ENCODE peak calls at places on chromosomes 11 and 22, in four cellular contexts. One of them, this sample, is unnamed. For H3K27me3, the result is how much of the 10 kb centered on the place peaks cover.

GRCh38 chr22:46465793-46466192 is 71.6 kb downstream of the CELSR1 start:
- DNase-seq in mammary epithelial cell: no peak
- DNase-seq in neural progenitor cell: no peak
- DNase-seq in K562: no peak
- DNase-seq in this sample: no peak

GRCh38 chr22:23789121-23789520 is 2.4 kb downstream of the SMARCB1 start:
- DNase-seq in mammary epithelial cell: no peak
- DNase-seq in neural progenitor cell: peak
- DNase-seq in K562: no peak
- DNase-seq in this sample: no peak

GRCh38 chr11:72058416-72059034 is 21.8 kb downstream of the NUMA1 start:
- DNase-seq in mammary epithelial cell: peak
- DNase-seq in neural progenitor cell: no peak
- DNase-seq in K562: no peak
- DNase-seq in this sample: no peak

GRCh38 chr22:39144101-39144815 is 8.2 kb downstream of the CBX7 start:
- DNase-seq in mammary epithelial cell: peak
- DNase-seq in neural progenitor cell: peak
- DNase-seq in K562: no peak
- DNase-seq in this sample: peak

GRCh38 chr11:105297463-105297862 is 157.9 kb upstream of the CARD18 start:
- DNase-seq in mammary epithelial cell: peak
- DNase-seq in neural progenitor cell: no peak
- DNase-seq in K562: no peak
- DNase-seq in this sample: no peak

GRCh38 chr11:59011672-59012071 is 72.4 kb downstream of the GLYATL1 start:
- DNase-seq in mammary epithelial cell: no peak
- DNase-seq in neural progenitor cell: peak
- DNase-seq in K562: no peak
- DNase-seq in this sample: no peak

GRCh38 chr22:38850399-38850798 is 6.6 kb upstream of the NPTXR start:
- DNase-seq in mammary epithelial cell: no peak
- DNase-seq in neural progenitor cell: no peak
- DNase-seq in K562: no peak
- DNase-seq in this sample: no peak

GRCh38 chr11:79173615-79174014 is 267.2 kb downstream of the TENM4 start:
- DNase-seq in mammary epithelial cell: no peak
- DNase-seq in neural progenitor cell: no peak
- DNase-seq in K562: no peak
- DNase-seq in this sample: no peak

GRCh38 chr22:44546686-44547310 is 48.8 kb upstream of the RTL6 start:
- DNase-seq in mammary epithelial cell: no peak
- DNase-seq in neural progenitor cell: no peak
- DNase-seq in K562: no peak
- DNase-seq in this sample: no peak

GRCh38 chr11:111225871-111226270 is 19.7 kb upstream of the POU2AF2 start:
- DNase-seq in mammary epithelial cell: no peak
- DNase-seq in neural progenitor cell: no peak
- DNase-seq in K562: no peak
- DNase-seq in this sample: no peak

GRCh38 chr22:49334589-49334873 is 493.1 kb downstream of the BRD1 start:
- DNase-seq in mammary epithelial cell: no peak
- DNase-seq in neural progenitor cell: no peak
- DNase-seq in K562: peak
- DNase-seq in this sample: no peak

GRCh38 chr11:64373598-64373974 is 14.6 kb downstream of the RPS6KA4 start:
- DNase-seq in mammary epithelial cell: no peak
- DNase-seq in neural progenitor cell: no peak
- DNase-seq in K562: no peak
- DNase-seq in this sample: no peak

GRCh38 chr11:132605794-132606570 is 926.3 kb downstream of the OPCML start:
- DNase-seq in mammary epithelial cell: no peak
- DNase-seq in neural progenitor cell: peak
- DNase-seq in K562: no peak
- DNase-seq in this sample: no peak

GRCh38 chr11:129348813-129349212 is 26.8 kb upstream of the BARX2 start:
- DNase-seq in mammary epithelial cell: no peak
- DNase-seq in neural progenitor cell: no peak
- DNase-seq in K562: no peak
- DNase-seq in this sample: no peak

GRCh38 chr11:18253222-18253621 is 4.8 kb upstream of the SAA2 start:
- DNase-seq in mammary epithelial cell: peak
- DNase-seq in neural progenitor cell: no peak
- DNase-seq in K562: no peak
- DNase-seq in this sample: no peak

DNA sequence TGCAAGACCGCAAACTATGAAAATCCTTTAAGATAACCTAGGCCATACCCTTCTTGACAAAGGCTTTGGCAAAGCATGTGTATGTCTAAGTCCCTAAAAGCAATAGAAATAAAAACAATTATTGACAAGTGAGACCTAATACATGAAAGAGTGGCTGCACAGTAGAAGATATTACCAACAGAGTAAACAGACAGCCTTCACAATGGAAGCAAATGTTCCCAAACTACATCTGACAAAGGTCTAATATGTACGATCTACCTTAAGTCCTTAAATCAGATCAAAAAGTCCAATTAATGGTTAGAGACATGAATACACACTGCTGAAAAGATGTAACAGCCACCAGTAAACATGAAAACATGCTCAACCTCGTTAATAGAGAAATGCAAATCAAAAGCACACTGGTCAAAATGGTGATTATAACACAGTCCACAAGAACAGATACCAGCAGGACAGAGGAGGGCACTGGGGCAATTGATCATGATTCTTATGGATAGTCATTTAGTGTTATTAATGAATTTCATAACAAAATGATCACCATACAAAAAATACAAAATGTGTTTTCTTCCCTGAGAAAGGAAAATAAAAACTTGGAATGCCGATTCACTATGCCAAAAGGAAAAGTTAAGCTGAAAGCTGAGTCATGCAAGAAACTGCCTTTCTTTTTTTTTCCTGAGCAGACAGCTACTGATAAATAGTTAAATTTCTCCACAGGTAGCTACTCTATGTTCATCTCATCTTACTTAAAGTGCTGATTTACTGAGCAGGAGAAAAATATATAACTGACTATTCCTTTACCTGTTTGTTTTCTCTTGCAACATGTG is 102.6 kb upstream of the VPREB1 start:
- DNase-seq in mammary epithelial cell: no peak
- DNase-seq in neural progenitor cell: no peak
- DNase-seq in K562: peak
- DNase-seq in this sample: no peak
- H3K27me3 ChIP-seq in mammary epithelial cell: under half
- H3K27me3 ChIP-seq in neural progenitor cell: half or more
- H3K27me3 ChIP-seq in K562: under half
- H3K27me3 ChIP-seq in this sample: under half

GRCh38 chr11:122071680-122072321 is 44.2 kb downstream of the BLID start:
- DNase-seq in mammary epithelial cell: no peak
- DNase-seq in neural progenitor cell: peak
- DNase-seq in K562: no peak
- DNase-seq in this sample: no peak
- H3K9ac ChIP-seq in mammary epithelial cell: no peak
- H3K9ac ChIP-seq in neural progenitor cell: no peak
- H3K9ac ChIP-seq in K562: no peak
- H3K9ac ChIP-seq in this sample: no peak

GRCh38 chr22:20247010-20247505 is 21.1 kb downstream of the RTN4R start:
- DNase-seq in mammary epithelial cell: no peak
- DNase-seq in neural progenitor cell: no peak
- DNase-seq in K562: peak
- DNase-seq in this sample: no peak

GRCh38 chr22:20247608-20248171 is 20.4 kb downstream of the RTN4R start:
- DNase-seq in mammary epithelial cell: no peak
- DNase-seq in neural progenitor cell: no peak
- DNase-seq in K562: no peak
- DNase-seq in this sample: no peak

GRCh38 chr22:20244744-20245576 is 23.2 kb downstream of the RTN4R start:
- DNase-seq in mammary epithelial cell: no peak
- DNase-seq in neural progenitor cell: peak
- DNase-seq in K562: peak
- DNase-seq in this sample: no peak

GRCh38 chr22:20245577-20246367 is 22.3 kb downstream of the RTN4R start:
- DNase-seq in mammary epithelial cell: no peak
- DNase-seq in neural progenitor cell: peak
- DNase-seq in K562: no peak
- DNase-seq in this sample: no peak

DNA sequence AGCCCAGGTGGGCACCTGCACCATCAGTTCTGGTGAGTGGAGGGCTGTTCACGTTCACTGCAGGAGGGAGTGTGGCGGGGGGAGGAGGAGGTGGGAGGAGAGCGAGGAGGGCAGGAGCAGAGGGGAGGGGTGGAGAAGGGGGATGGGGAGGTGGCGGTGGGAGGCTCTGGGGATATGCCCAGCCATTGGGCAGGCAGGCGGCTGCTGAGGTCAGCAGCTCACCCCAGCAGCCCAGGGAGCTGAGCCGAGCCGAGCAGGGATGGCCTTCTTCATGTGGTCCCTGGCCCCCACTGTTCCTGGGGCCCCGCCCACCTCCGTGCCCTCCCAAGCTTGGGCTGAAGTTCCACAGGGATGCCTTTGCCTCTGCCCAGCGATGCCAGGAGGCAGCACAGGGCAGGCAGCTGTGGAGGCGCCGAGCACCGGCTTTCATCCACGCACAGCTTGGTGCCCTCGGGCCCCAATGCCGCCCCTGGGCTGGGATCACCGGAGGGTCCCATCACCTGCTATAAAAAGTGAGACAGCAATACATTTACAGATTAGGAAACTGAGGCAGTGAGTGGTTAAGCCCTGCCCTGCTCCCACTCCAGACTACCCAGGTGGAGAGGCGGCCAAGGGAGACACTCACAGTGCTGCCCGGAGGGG is 21.6 kb downstream of the RTN4R start:
- DNase-seq in mammary epithelial cell: no peak
- DNase-seq in neural progenitor cell: peak
- DNase-seq in K562: no peak
- DNase-seq in this sample: no peak
- H3K27ac ChIP-seq in mammary epithelial cell: no peak
- H3K27ac ChIP-seq in neural progenitor cell: peak
- H3K27ac ChIP-seq in K562: no peak
- H3K27ac ChIP-seq in this sample: no peak

GRCh38 chr11:114110948-114111347 is 51.4 kb downstream of the ZBTB16 start:
- DNase-seq in mammary epithelial cell: no peak
- DNase-seq in neural progenitor cell: no peak
- DNase-seq in K562: no peak
- DNase-seq in this sample: no peak
- H3K27me3 ChIP-seq in mammary epithelial cell: under half
- H3K27me3 ChIP-seq in neural progenitor cell: under half
- H3K27me3 ChIP-seq in K562: under half
- H3K27me3 ChIP-seq in this sample: under half

DNA sequence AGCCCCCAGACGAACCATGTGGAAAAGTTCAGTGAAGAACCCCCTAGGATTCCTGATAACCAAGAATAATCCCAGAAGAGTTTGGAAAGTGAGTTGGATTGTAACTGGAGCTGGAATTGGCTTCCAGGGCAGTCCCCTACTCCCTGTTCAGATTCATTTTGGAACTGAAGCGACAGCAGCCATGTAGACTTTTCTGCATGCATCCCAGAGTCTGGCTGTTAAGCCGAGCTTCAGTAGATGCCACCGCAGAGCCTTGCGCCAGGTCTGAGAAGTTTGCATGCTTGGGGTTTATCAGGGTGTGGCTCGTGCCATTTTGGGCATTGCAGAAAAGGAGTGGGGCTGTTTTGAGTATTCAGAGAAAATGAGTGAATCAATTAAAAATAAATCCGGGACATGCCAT is 71.0 kb downstream of the LDLRAD3 start:
- DNase-seq in mammary epithelial cell: no peak
- DNase-seq in neural progenitor cell: no peak
- DNase-seq in K562: no peak
- DNase-seq in this sample: no peak
- H3K9ac ChIP-seq in mammary epithelial cell: no peak
- H3K9ac ChIP-seq in neural progenitor cell: no peak
- H3K9ac ChIP-seq in K562: no peak
- H3K9ac ChIP-seq in this sample: no peak

GRCh38 chr22:37310815-37311595 is 28.7 kb downstream of the CYTH4 start:
- DNase-seq in mammary epithelial cell: no peak
- DNase-seq in neural progenitor cell: no peak
- DNase-seq in K562: no peak
- DNase-seq in this sample: no peak

GRCh38 chr22:37311761-37312312 is 29.5 kb downstream of the CYTH4 start:
- DNase-seq in mammary epithelial cell: no peak
- DNase-seq in neural progenitor cell: no peak
- DNase-seq in K562: no peak
- DNase-seq in this sample: no peak

GRCh38 chr22:37308385-37309200 is 26.3 kb downstream of the CYTH4 start:
- DNase-seq in mammary epithelial cell: no peak
- DNase-seq in neural progenitor cell: no peak
- DNase-seq in K562: no peak
- DNase-seq in this sample: no peak

GRCh38 chr22:37309221-37310074 is 27.1 kb downstream of the CYTH4 start:
- DNase-seq in mammary epithelial cell: no peak
- DNase-seq in neural progenitor cell: no peak
- DNase-seq in K562: peak
- DNase-seq in this sample: no peak

GRCh38 chr22:37310075-37310606 is 27.8 kb downstream of the CYTH4 start:
- DNase-seq in mammary epithelial cell: peak
- DNase-seq in neural progenitor cell: no peak
- DNase-seq in K562: peak
- DNase-seq in this sample: no peak
- H3K27ac ChIP-seq in mammary epithelial cell: no peak
- H3K27ac ChIP-seq in neural progenitor cell: no peak
- H3K27ac ChIP-seq in K562: peak
- H3K27ac ChIP-seq in this sample: no peak

DNA sequence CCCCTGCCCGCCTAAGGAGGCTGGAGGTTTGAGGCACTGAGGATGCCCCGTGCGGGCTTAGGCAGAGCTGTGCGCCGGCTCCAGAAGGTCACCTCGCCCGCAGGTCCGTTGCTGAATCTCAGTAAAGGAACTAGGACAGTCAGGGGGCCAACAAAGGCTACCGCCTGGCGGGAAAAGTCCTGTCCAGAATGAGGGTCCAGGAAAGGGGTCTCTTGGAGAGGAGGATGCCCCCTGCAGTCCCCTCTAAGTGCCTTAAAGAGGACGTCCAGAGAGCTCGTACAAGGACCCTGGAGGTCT is 549 bp downstream of the PVALB start:
- DNase-seq in mammary epithelial cell: no peak
- DNase-seq in neural progenitor cell: peak
- DNase-seq in K562: no peak
- DNase-seq in this sample: no peak
- H3K27me3 ChIP-seq in mammary epithelial cell: under half
- H3K27me3 ChIP-seq in neural progenitor cell: half or more
- H3K27me3 ChIP-seq in K562: half or more
- H3K27me3 ChIP-seq in this sample: under half

GRCh38 chr11:43943357-43943930 is 1.0 kb downstream of the C11orf96 start:
- DNase-seq in mammary epithelial cell: no peak
- DNase-seq in neural progenitor cell: peak
- DNase-seq in K562: no peak
- DNase-seq in this sample: no peak
- H3K9ac ChIP-seq in mammary epithelial cell: no peak
- H3K9ac ChIP-seq in neural progenitor cell: no peak
- H3K9ac ChIP-seq in K562: peak
- H3K9ac ChIP-seq in this sample: peak

This sample was measured in colonic mucosa.